ENCODE peak calls at places on chromosomes 12 and 14, in seven cellular contexts. H is HCT116, R is vagina, T is stomach, Q is GM23338, S is H1, E is spleen. J is an unnamed sample.

GRCh38 chr12:81095470-81096232 is 17.8 kb downstream of the ACSS3 start:
- DNase-seq in H (no peak), R (no peak), T (no peak), Q (no peak), S (no peak), E (no peak), J (no peak)

GRCh38 chr12:84994436-84994835 is 41.6 kb downstream of the TSPAN19 start:
- DNase-seq in H (no peak), R (no peak), T (no peak), Q (no peak), S (no peak), E (no peak), J (no peak)

GRCh38 chr12:69345742-69346141 is 2.4 kb upstream of the LYZ start:
- DNase-seq in H (no peak), R (no peak), T (no peak), Q (no peak), S (no peak), E (no peak), J (no peak)

GRCh38 chr12:117498256-117498655 is 136.8 kb upstream of the NOS1 start:
- DNase-seq in H (no peak), R (no peak), T (no peak), Q (peak; percentile 11), S (no peak), E (no peak), J (no peak)

GRCh38 chr14:63905370-63905769 is 52.6 kb downstream of the SYNE2 start:
- DNase-seq in H (no peak), R (no peak), T (no peak), Q (no peak), S (no peak), E (no peak), J (no peak)

GRCh38 chr14:87998414-87998813 is 5.4 kb upstream of the GALC start:
- DNase-seq in H (no peak), R (no peak), T (no peak), Q (no peak), S (no peak), E (no peak), J (no peak)

GRCh38 chr14:33780035-33780434 is 170.8 kb downstream of the EGLN3 start:
- DNase-seq in H (no peak), R (no peak), T (no peak), Q (no peak), S (no peak), E (no peak), J (no peak)

GRCh38 chr14:100851946-100852620 is 26.2 kb downstream of the MEG3 start:
- DNase-seq in H (no peak), R (no peak), T (no peak), Q (no peak), S (no peak), E (peak; percentile 72), J (no peak)

GRCh38 chr14:56846970-56847928 is 37.0 kb upstream of the OTX2 start:
- DNase-seq in H (no peak), R (no peak), T (no peak), Q (peak; percentile 95), S (peak; percentile 66), E (no peak), J (no peak)

GRCh38 chr12:41058266-41058665 is 129.9 kb upstream of the PDZRN4 start:
- DNase-seq in H (no peak), R (no peak), T (no peak), Q (no peak), S (no peak), E (no peak), J (no peak)

GRCh38 chr12:8553088-8553627 is 12.5 kb upstream of the CLEC4E start:
- DNase-seq in H (no peak), R (no peak), T (no peak), Q (peak; percentile 56), S (no peak), E (no peak), J (no peak)

GRCh38 chr12:132084681-132085635 is 59.2 kb downstream of the DDX51 start:
- DNase-seq in H (no peak), R (peak; percentile 72), T (peak; percentile 63), Q (peak; percentile 84), S (no peak), E (peak; percentile 90), J (peak; percentile 84)

GRCh38 chr12:130126023-130126432 is 36.2 kb upstream of the FZD10 start:
- DNase-seq in H (no peak), R (no peak), T (no peak), Q (peak; percentile 14), S (no peak), E (peak; percentile 29), J (no peak)

GRCh38 chr12:113259499-113259953 is 38.3 kb downstream of the TPCN1 start:
- DNase-seq in H (no peak), R (peak; percentile 94), T (peak; percentile 44), Q (peak; percentile 21), S (no peak), E (no peak), J (peak; percentile 94)

GRCh38 chr12:53561590-53561953 is 54.3 kb upstream of the NPFF start:
- DNase-seq in H (peak; percentile 56), R (no peak), T (no peak), Q (no peak), S (no peak), E (no peak), J (no peak)

GRCh38 chr12:103208006-103208405 is 250.5 kb downstream of the ASCL1 start:
- DNase-seq in H (no peak), R (no peak), T (no peak), Q (no peak), S (no peak), E (no peak), J (no peak)

GRCh38 chr12:127077262-127078045 is 1189.5 kb upstream of the TMEM132C start:
- DNase-seq in H (no peak), R (no peak), T (no peak), Q (no peak), S (no peak), E (no peak), J (no peak)

GRCh38 chr12:93042283-93042682 is 113.2 kb upstream of the EEA1 start:
- DNase-seq in H (no peak), R (no peak), T (no peak), Q (no peak), S (no peak), E (no peak), J (no peak)

GRCh38 chr14:24368562-24369252 is 723 bp downstream of the NFATC4 start:
- DNase-seq in H (no peak), R (no peak), T (no peak), Q (peak; percentile 87), S (no peak), E (peak; percentile 76), J (peak; percentile 87)

GRCh38 chr12:116864371-116865160 is 16.7 kb downstream of the HRK start:
- DNase-seq in H (no peak), R (no peak), T (no peak), Q (no peak), S (no peak), E (no peak), J (no peak)

GRCh38 chr12:53844989-53845836 is 93.4 kb upstream of the HOXC13 start:
- DNase-seq in H (no peak), R (no peak), T (no peak), Q (peak; percentile 47), S (no peak), E (no peak), J (no peak)

GRCh38 chr14:79562158-79562557 is 649.1 kb downstream of the DIO2 start:
- DNase-seq in H (no peak), R (no peak), T (no peak), Q (no peak), S (no peak), E (no peak), J (no peak)

GRCh38 chr14:71322660-71323250 is 415.5 kb downstream of the PCNX1 start:
- DNase-seq in H (no peak), R (no peak), T (no peak), Q (no peak), S (no peak), E (no peak), J (no peak)

DNA sequence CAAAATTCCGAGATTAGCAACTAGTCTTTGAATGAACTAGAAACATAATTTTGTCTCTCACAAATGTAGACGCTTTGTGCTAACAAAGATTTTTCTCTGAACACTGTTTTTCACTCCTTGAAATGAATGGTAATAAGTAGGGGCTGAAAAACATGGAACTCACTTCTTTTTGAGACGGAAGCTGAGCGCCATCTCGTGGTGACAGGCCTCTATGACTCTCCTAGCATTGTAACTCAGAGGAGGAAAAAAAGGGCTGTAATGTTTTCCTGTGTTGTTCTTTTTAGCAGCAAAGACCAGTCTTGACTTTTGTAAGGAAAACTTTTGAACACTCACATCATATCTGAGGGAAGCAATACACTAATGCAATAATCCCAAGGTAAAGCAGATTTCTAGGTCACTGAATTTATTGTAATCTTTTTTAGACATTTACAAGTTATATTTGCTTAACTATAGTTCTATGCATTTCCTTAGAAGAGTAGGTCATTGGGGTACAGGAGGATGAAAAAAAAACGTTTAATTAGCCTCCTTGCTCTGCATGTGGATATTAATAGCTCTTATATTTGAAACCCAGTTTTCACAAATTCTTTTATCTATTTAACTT is 157.3 kb upstream of the FOXG1 start:
- DNase-seq in H (peak; percentile 3), R (no peak), T (peak; percentile 38), Q (peak; percentile 83), S (peak; percentile 17), E (no peak), J (no peak)
- TF ChIP-seq POLR2AphosphoS5 in H (no peak), R (no peak), T (no peak), Q (no peak), S (no peak), E (no peak), J (no peak)

DNA sequence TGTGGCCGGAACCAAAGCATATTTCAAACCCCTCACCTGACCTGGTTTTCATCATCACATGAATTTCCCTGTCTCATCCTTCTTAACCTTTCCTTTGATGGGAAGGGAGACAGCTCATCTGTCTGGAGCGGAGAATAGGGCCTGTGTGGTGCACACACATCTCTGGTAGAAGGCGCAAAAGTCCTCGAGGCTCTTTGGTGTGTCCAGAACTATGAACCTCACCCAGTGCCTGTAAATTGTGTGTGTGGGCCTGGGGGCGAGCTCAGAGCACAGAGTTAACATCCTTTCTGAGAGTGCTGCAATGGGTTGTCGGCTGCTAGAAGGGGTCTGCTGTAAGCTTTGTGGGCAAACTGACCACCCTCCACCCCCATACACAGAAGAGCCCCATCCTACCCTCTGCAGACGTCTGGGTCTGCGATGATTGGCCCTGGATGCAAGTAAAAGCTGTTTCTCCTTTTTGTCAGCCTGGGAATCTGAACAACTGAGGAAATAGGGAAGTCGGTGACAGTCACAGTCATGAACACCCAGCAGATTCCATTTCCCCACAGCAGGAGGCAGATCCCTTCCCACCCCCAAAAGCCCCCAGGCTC is 654 bp downstream of the GALNT6 start:
- DNase-seq in H (no peak), R (no peak), T (no peak), Q (no peak), S (no peak), E (no peak), J (no peak)
- H3K27me3 ChIP-seq in H (no peaks in the 10 kb centered on the region), R (no peaks in the 10 kb centered on the region), T (no peaks in the 10 kb centered on the region), Q (no peaks in the 10 kb centered on the region), S (no peaks in the 10 kb centered on the region), E (no peaks in the 10 kb centered on the region), J (peaks cover 4% of the 10 kb centered on the region)

DNA sequence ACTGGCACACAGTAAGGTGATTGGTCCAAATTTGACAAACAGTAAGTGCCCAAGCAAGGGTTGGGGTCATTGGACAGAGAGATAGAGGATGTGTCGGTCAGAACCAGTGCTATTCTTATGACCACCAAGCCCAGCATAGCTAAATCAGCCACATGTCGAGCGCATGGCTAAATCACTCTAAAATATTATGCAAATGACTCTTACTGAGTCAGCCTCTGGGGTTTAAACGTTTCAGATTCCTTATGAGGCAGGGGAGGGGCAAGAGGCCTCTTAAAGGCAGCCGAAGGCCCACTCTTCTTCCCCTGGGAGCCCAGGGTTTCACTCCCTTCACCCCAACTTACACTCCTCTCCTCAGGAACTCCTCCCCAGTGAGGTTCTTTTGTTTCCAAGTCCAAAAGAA is 603 bp upstream of the ENDOU start:
- DNase-seq in H (no peak), R (no peak), T (no peak), Q (no peak), S (no peak), E (no peak), J (no peak)
- TF ChIP-seq POLR2AphosphoS5 in H (no peak), R (no peak), T (no peak), Q (no peak), S (no peak), E (no peak), J (no peak)

GRCh38 chr14:106848330-106849121 is 1322.1 kb downstream of the TMEM121 start:
- DNase-seq in H (no peak), R (peak; percentile 52), T (no peak), Q (no peak), S (no peak), E (no peak), J (no peak)
- H3K27me3 ChIP-seq in H (no peaks in the 10 kb centered on the region), R (no peaks in the 10 kb centered on the region), T (no peaks in the 10 kb centered on the region), Q (no peaks in the 10 kb centered on the region), S (no peaks in the 10 kb centered on the region), E (no peaks in the 10 kb centered on the region), J (peaks cover 4% of the 10 kb centered on the region)

J was measured in suprapubic skin.